ENCODE peak calls at places on chromosomes 11 and 22, in four cellular contexts. One of them, this sample, is unnamed.

GRCh38 chr11:8103909-8104308 is 22.9 kb downstream of the TUB start:
- DNase-seq in WTC11: no peak
- DNase-seq in SK-N-SH: no peak
- DNase-seq in A549: no peak
- DNase-seq in this sample: no peak

GRCh38 chr11:35995872-35996271 is 52.0 kb downstream of the LDLRAD3 start:
- DNase-seq in WTC11: no peak
- DNase-seq in SK-N-SH: no peak
- DNase-seq in A549: no peak
- DNase-seq in this sample: no peak

GRCh38 chr11:133388975-133389568 is 143.2 kb downstream of the OPCML start:
- DNase-seq in WTC11: no peak
- DNase-seq in SK-N-SH: no peak
- DNase-seq in A549: no peak
- DNase-seq in this sample: peak

GRCh38 chr11:95835351-95835750 is 45.1 kb downstream of the CEP57 start:
- DNase-seq in WTC11: no peak
- DNase-seq in SK-N-SH: no peak
- DNase-seq in A549: no peak
- DNase-seq in this sample: no peak

GRCh38 chr11:18384157-18384641 is 10.2 kb upstream of the LDHA start:
- DNase-seq in WTC11: no peak
- DNase-seq in SK-N-SH: peak
- DNase-seq in A549: peak
- DNase-seq in this sample: peak

GRCh38 chr11:2929511-2929879 is 275 bp upstream of the PHLDA2 start:
- DNase-seq in WTC11: peak
- DNase-seq in SK-N-SH: peak
- DNase-seq in A549: peak
- DNase-seq in this sample: no peak

GRCh38 chr11:13290221-13290980 is 12.8 kb downstream of the BMAL1 start:
- DNase-seq in WTC11: no peak
- DNase-seq in SK-N-SH: no peak
- DNase-seq in A549: no peak
- DNase-seq in this sample: no peak

GRCh38 chr22:22935546-22936157 is 48.0 kb downstream of the IGLL5 start:
- DNase-seq in WTC11: peak
- DNase-seq in SK-N-SH: no peak
- DNase-seq in A549: no peak
- DNase-seq in this sample: peak

GRCh38 chr11:70876685-70877084 is 375.7 kb downstream of the SHANK2 start:
- DNase-seq in WTC11: no peak
- DNase-seq in SK-N-SH: no peak
- DNase-seq in A549: no peak
- DNase-seq in this sample: no peak

GRCh38 chr11:104327864-104328513 is 164.0 kb upstream of the PDGFD start:
- DNase-seq in WTC11: no peak
- DNase-seq in SK-N-SH: peak
- DNase-seq in A549: no peak
- DNase-seq in this sample: no peak

GRCh38 chr11:25576320-25576719 is 755.6 kb upstream of the ANO3 start:
- DNase-seq in WTC11: no peak
- DNase-seq in SK-N-SH: no peak
- DNase-seq in A549: no peak
- DNase-seq in this sample: no peak

GRCh38 chr11:19739872-19740271 is 27.2 kb downstream of the NAV2 start:
- DNase-seq in WTC11: peak
- DNase-seq in SK-N-SH: no peak
- DNase-seq in A549: peak
- DNase-seq in this sample: no peak

GRCh38 chr22:42933783-42934144 is 76.7 kb upstream of the ARFGAP3 start:
- DNase-seq in WTC11: no peak
- DNase-seq in SK-N-SH: no peak
- DNase-seq in A549: peak
- DNase-seq in this sample: no peak

GRCh38 chr11:115760528-115760837 is 256.3 kb upstream of the CADM1 start:
- DNase-seq in WTC11: no peak
- DNase-seq in SK-N-SH: no peak
- DNase-seq in A549: no peak
- DNase-seq in this sample: no peak

GRCh38 chr11:8011981-8012444 is 24.9 kb downstream of the EIF3F start:
- DNase-seq in WTC11: no peak
- DNase-seq in SK-N-SH: no peak
- DNase-seq in A549: no peak
- DNase-seq in this sample: no peak

GRCh38 chr11:129230006-129230405 is 37.9 kb upstream of the ARHGAP32 start:
- DNase-seq in WTC11: no peak
- DNase-seq in SK-N-SH: no peak
- DNase-seq in A549: no peak
- DNase-seq in this sample: no peak

GRCh38 chr22:25395915-25396314 is 168.6 kb upstream of the GRK3 start:
- DNase-seq in WTC11: no peak
- DNase-seq in SK-N-SH: no peak
- DNase-seq in A549: no peak
- DNase-seq in this sample: no peak

GRCh38 chr11:102436546-102436945 is 16.0 kb downstream of the TMEM123 start:
- DNase-seq in WTC11: no peak
- DNase-seq in SK-N-SH: no peak
- DNase-seq in A549: no peak
- DNase-seq in this sample: no peak

GRCh38 chr11:134228625-134229024 is 4.2 kb downstream of the VPS26B start:
- DNase-seq in WTC11: no peak
- DNase-seq in SK-N-SH: no peak
- DNase-seq in A549: no peak
- DNase-seq in this sample: peak

GRCh38 chr11:85787809-85788805 is 22.8 kb downstream of the SYTL2 start:
- DNase-seq in WTC11: no peak
- DNase-seq in SK-N-SH: no peak
- DNase-seq in A549: peak
- DNase-seq in this sample: no peak

GRCh38 chr11:12110714-12111481 is 508 bp downstream of the MICAL2 start:
- DNase-seq in WTC11: peak
- DNase-seq in SK-N-SH: peak
- DNase-seq in A549: no peak
- DNase-seq in this sample: no peak

GRCh38 chr11:110728883-110729282 is 16.6 kb upstream of the ARHGAP20 start:
- DNase-seq in WTC11: no peak
- DNase-seq in SK-N-SH: no peak
- DNase-seq in A549: no peak
- DNase-seq in this sample: no peak

GRCh38 chr11:81303265-81303664 is 1430.4 kb downstream of the FAM181B start:
- DNase-seq in WTC11: no peak
- DNase-seq in SK-N-SH: no peak
- DNase-seq in A549: no peak
- DNase-seq in this sample: no peak

GRCh38 chr22:30178180-30179126 is 68.1 kb downstream of the LIF start:
- DNase-seq in WTC11: no peak
- DNase-seq in SK-N-SH: no peak
- DNase-seq in A549: no peak
- DNase-seq in this sample: no peak

GRCh38 chr11:17683378-17684161 is 35.8 kb upstream of the MYOD1 start:
- DNase-seq in WTC11: no peak
- DNase-seq in SK-N-SH: no peak
- DNase-seq in A549: peak
- DNase-seq in this sample: no peak

DNA sequence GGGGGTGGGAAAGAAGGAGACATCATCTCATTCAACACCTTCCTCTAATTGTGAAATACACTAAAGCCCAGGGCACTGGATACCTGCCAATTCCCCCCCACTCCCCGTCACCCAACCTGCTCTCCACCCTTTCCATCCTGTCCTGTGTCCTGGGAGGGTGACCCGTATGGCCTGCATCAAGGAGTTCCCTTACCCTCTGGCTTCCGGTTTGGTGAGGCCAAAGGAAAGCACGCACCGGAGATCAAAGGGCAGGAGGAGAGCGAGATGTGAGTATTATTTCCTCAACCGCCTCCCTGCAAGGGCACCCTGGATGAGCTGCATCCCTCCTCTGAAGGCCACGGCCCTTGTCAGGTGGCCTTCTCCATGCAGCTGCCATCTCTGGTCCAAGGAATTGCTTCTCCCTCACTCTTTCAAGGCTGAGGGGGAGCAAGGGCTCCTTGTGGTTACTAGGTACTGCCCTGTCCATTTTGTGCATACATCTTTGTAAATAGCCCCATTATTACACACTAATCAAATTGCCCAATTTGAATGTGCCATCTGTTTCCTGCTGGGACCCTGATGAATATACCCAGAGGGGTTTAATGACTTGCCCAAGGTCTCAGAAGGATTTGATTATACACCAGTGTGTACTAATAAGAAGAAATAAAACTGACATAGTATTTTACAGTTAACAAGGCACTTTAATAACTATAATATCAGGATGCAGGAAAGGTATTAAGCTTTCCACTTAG is 64.8 kb upstream of the PTPRJ start:
- DNase-seq in WTC11: no peak
- DNase-seq in SK-N-SH: peak
- DNase-seq in A549: no peak
- DNase-seq in this sample: no peak
- TF ChIP-seq USF2 in WTC11: no peak
- TF ChIP-seq USF2 in SK-N-SH: no peak
- TF ChIP-seq USF2 in A549: no peak
- TF ChIP-seq USF2 in this sample: no peak

GRCh38 chr22:36211237-36211881 is 9.8 kb upstream of the APOL4 start:
- DNase-seq in WTC11: no peak
- DNase-seq in SK-N-SH: no peak
- DNase-seq in A549: no peak
- DNase-seq in this sample: no peak
- TF ChIP-seq USF2 in WTC11: no peak
- TF ChIP-seq USF2 in SK-N-SH: no peak
- TF ChIP-seq USF2 in A549: no peak
- TF ChIP-seq USF2 in this sample: no peak

GRCh38 chr11:75868990-75869389 is 54.0 kb downstream of the UVRAG start:
- DNase-seq in WTC11: no peak
- DNase-seq in SK-N-SH: peak
- DNase-seq in A549: no peak
- DNase-seq in this sample: no peak

GRCh38 chr11:75869661-75870455 is 54.8 kb downstream of the UVRAG start:
- DNase-seq in WTC11: no peak
- DNase-seq in SK-N-SH: no peak
- DNase-seq in A549: no peak
- DNase-seq in this sample: no peak

GRCh38 chr11:75874942-75875341 is 59.9 kb downstream of the UVRAG start:
- DNase-seq in WTC11: no peak
- DNase-seq in SK-N-SH: no peak
- DNase-seq in A549: no peak
- DNase-seq in this sample: no peak

GRCh38 chr11:75872887-75873416 is 57.9 kb downstream of the UVRAG start:
- DNase-seq in WTC11: no peak
- DNase-seq in SK-N-SH: no peak
- DNase-seq in A549: no peak
- DNase-seq in this sample: no peak

DNA sequence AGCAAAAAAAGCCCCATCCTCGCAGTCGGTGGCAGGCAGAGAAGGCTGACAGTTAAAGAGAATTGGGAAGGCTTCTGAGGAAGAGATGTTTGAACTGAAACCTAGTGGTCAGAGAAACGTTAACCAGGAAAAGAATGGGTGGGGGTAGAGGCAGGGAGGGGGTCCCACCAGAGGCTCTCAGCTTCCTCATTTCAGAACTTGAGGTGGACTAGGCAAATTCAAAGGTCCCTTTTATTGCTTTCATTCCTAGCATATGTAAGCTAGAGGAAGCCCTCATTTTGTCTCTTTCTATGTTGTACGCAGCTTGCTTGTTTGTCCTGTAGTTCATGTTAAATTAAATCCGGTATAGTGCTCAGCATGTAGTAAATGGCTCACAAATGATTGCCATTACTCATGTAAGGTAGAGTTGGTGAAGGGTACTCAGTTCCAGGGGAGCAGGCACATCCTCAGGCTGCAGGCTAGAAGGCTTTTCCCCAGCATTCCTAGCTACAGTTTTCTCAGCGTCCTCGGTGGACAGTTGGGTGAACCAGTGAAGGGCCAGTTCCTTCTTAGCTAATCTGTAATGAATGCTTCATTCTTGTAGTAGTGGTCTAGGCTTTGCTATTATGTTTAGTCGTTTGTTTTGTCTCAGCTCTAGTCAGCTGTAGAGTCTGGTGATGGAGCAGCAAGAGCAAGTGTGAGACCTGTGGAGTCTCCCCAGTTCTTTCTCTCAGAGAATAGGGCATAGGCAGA is 58.6 kb downstream of the UVRAG start:
- DNase-seq in WTC11: no peak
- DNase-seq in SK-N-SH: no peak
- DNase-seq in A549: no peak
- DNase-seq in this sample: peak
- TF ChIP-seq USF2 in WTC11: no peak
- TF ChIP-seq USF2 in SK-N-SH: no peak
- TF ChIP-seq USF2 in A549: no peak
- TF ChIP-seq USF2 in this sample: no peak

GRCh38 chr22:19874307-19875060 is 19.8 kb upstream of the GNB1L start:
- DNase-seq in WTC11: peak
- DNase-seq in SK-N-SH: peak
- DNase-seq in A549: no peak
- DNase-seq in this sample: no peak
- TF ChIP-seq USF2 in WTC11: no peak
- TF ChIP-seq USF2 in SK-N-SH: no peak
- TF ChIP-seq USF2 in A549: no peak
- TF ChIP-seq USF2 in this sample: no peak

DNA sequence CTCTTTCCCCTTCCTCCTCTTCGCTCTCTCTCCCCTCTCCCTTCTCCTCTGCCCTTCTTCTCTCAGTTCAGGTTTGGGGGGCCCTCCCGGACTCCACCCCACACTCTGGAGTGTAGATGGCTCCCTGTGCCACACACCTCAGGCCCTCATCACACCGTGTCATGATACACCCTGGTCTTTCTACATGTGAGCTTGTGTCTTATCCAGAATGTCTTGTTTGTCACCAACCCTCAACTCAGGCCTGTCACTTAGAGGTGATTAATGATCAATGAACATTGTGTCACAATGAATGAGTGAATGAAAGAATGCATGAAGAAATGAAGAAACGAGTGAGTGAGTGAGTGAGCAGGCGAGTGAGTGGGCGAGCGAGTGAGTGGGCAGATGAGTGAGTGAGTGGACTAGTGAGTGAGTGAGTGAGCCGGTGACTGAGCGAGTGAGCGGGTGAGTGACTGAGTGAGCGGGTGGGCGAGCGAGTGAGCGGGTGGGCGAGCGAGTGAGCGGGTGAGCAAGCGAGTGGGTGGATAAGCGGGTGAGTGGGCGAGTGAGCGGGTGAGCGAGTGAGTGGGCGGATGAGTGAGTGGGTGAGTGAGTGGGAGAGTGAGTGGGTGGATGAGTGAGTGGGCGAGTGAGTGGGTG is 33.8 kb downstream of the CAPN1 start:
- DNase-seq in WTC11: no peak
- DNase-seq in SK-N-SH: no peak
- DNase-seq in A549: no peak
- DNase-seq in this sample: no peak
- TF ChIP-seq USF2 in WTC11: no peak
- TF ChIP-seq USF2 in SK-N-SH: no peak
- TF ChIP-seq USF2 in A549: no peak
- TF ChIP-seq USF2 in this sample: no peak

GRCh38 chr11:93775289-93775688 is 8.8 kb upstream of the MED17 start:
- DNase-seq in WTC11: peak
- DNase-seq in SK-N-SH: peak
- DNase-seq in A549: peak
- DNase-seq in this sample: no peak
- TF ChIP-seq USF2 in WTC11: no peak
- TF ChIP-seq USF2 in SK-N-SH: no peak
- TF ChIP-seq USF2 in A549: no peak
- TF ChIP-seq USF2 in this sample: no peak

GRCh38 chr11:42422094-42422493 is 889.7 kb upstream of the API5 start:
- DNase-seq in WTC11: no peak
- DNase-seq in SK-N-SH: no peak
- DNase-seq in A549: no peak
- DNase-seq in this sample: no peak
- TF ChIP-seq USF2 in WTC11: no peak
- TF ChIP-seq USF2 in SK-N-SH: no peak
- TF ChIP-seq USF2 in A549: no peak
- TF ChIP-seq USF2 in this sample: no peak

This sample was measured in GM12878.